ENCODE peak calls at places on chromosomes 16 and 17, in five cellular contexts. H is RWPE1; Q is BE2C; R is CD8-positive, alpha-beta T cell; Y is adrenal gland. D is an unnamed sample.

GRCh38 chr16:3389663-3390338 is 11.0 kb downstream of the ZSCAN32 start:
- DNase-seq in H (no peak), Q (peak), Y (no peak), R (no peak), D (no peak)

GRCh38 chr17:49497147-49498036 is 2.3 kb downstream of the NGFR start:
- DNase-seq in Y (peak), R (no peak), Q (peak), H (peak), D (peak)

GRCh38 chr16:3358884-3359283 is 3.2 kb downstream of the OR2C1 start:
- DNase-seq in R (no peak), H (no peak), Y (no peak), Q (no peak), D (no peak)

GRCh38 chr17:76395980-76396379 is 11.6 kb downstream of the SPHK1 start:
- DNase-seq in Q (no peak), H (no peak), R (no peak), Y (no peak), D (no peak)

GRCh38 chr17:57548421-57549385 is 196.4 kb downstream of the CCDC182 start:
- DNase-seq in Y (no peak), Q (no peak), R (no peak), H (no peak), D (no peak)

GRCh38 chr17:31529841-31530251 is 138.4 kb downstream of the RAB11FIP4 start:
- DNase-seq in Y (no peak), R (no peak), Q (no peak), H (no peak), D (no peak)

GRCh38 chr16:64452446-64452845 is 669.4 kb downstream of the CDH11 start:
- DNase-seq in Y (no peak), R (no peak), H (no peak), Q (no peak), D (no peak)

GRCh38 chr17:47905221-47905733 is 9.2 kb downstream of the SP2 start:
- DNase-seq in Y (peak), Q (no peak), H (no peak), R (no peak), D (no peak)

GRCh38 chr16:89357055-89357454 is 133.3 kb downstream of the ANKRD11 start:
- DNase-seq in Q (no peak), H (peak), Y (no peak), R (no peak), D (no peak)

GRCh38 chr17:36728030-36728991 is 126.9 kb downstream of the MRM1 start:
- DNase-seq in Y (no peak), H (no peak), R (no peak), Q (peak), D (no peak)

GRCh38 chr16:1792836-1793577 is 498 bp downstream of the IGFALS start:
- DNase-seq in R (no peak), Q (no peak), H (no peak), Y (no peak), D (no peak)

GRCh38 chr17:48973806-48974205 is 5.4 kb upstream of the GIP start:
- DNase-seq in H (no peak), R (no peak), Y (no peak), Q (no peak), D (no peak)

GRCh38 chr17:7587420-7587786 is 2.5 kb downstream of the SOX15 start:
- DNase-seq in Q (no peak), Y (no peak), H (peak), R (no peak), D (no peak)

GRCh38 chr17:81987161-81987770 is 9.8 kb downstream of the ASPSCR1 start:
- DNase-seq in R (no peak), H (no peak), Y (no peak), Q (no peak), D (no peak)

GRCh38 chr16:4572715-4573114 is 16.6 kb downstream of the C16orf96 start:
- DNase-seq in Q (no peak), R (no peak), H (no peak), Y (no peak), D (no peak)

GRCh38 chr16:10181196-10182162 is 749 bp downstream of the GRIN2A start:
- DNase-seq in Y (peak), H (peak), Q (peak), R (no peak), D (peak)

GRCh38 chr16:30998852-30999761 is 11.3 kb downstream of the STX1B start:
- DNase-seq in Q (no peak), R (no peak), Y (no peak), H (no peak), D (no peak)

GRCh38 chr16:54285414-54286066 is 1.0 kb downstream of the IRX3 start:
- DNase-seq in Y (no peak), Q (no peak), H (peak), R (no peak), D (peak)

GRCh38 chr17:77914440-77915254 is 43.9 kb upstream of the TNRC6C start:
- DNase-seq in Y (no peak), H (peak), R (no peak), Q (no peak), D (no peak)

GRCh38 chr16:47888142-47888541 is 267.7 kb downstream of the ABCC12 start:
- DNase-seq in Y (no peak), H (peak), R (no peak), Q (no peak), D (no peak)

GRCh38 chr17:81256616-81257015 is 17.5 kb downstream of the NDUFAF8 start:
- DNase-seq in H (no peak), R (no peak), Y (no peak), Q (no peak), D (no peak)

GRCh38 chr16:35596467-35596866 is 2137.1 kb downstream of the TP53TG3F start:
- DNase-seq in H (no peak), Y (no peak), R (no peak), Q (no peak), D (no peak)

GRCh38 chr16:68366062-68366461 is 55.2 kb downstream of the PRMT7 start:
- DNase-seq in R (no peak), H (no peak), Y (no peak), Q (no peak), D (peak)

DNA sequence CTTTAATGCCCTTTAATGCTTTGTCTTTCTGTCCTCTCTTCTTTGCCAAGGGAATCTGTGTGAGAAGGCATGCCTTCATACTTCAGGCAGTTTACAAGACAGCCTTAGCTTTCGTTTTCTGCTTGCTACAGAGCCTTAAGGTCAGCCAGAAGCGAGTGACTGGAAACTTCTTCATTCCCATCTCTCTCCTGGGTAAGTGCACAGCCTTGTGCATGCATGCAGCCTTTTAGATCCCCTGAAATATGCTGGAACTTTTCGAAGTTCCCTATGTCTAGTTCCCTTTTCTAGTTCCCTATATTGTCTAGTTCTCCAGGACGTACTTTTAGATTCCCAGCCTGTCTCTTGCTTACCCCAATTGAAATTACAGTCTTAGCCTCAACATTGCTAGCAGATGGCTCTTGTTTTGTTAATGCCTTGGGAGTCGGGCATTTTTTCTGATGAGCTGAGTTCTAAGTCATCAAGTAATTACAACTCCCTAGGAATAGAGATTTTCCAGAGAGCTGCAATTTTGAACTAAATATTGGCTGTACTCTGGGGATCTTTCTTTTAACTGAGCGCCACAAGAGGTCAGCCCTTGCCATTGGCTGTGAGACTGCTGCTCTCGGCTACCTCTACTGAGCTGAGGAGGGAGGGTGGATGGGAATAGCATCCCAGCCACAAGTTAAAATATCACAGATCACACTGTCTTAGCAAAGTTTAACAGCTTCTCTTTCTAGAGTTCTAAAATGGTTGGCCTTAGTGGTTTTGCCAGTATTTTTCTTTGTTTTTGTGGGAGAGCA is 22.7 kb upstream of the PPM1D start:
- DNase-seq in Q (no peak), Y (peak), H (no peak), R (no peak), D (no peak)
- TF ChIP-seq CTCF in Q (peak), Y (no peak), H (peak), R (no peak), D (no peak)

GRCh38 chr17:38702900-38703741 is 2.0 kb upstream of the MLLT6 start:
- DNase-seq in R (peak), Q (no peak), H (no peak), Y (no peak), D (no peak)

GRCh38 chr17:38705523-38705802 is 390 bp downstream of the MLLT6 start:
- DNase-seq in Y (no peak), R (no peak), Q (peak), H (no peak), D (peak)

GRCh38 chr17:38704645-38705522 is at the start of gene MLLT6:
- DNase-seq in Y (peak), Q (peak), R (peak), H (peak), D (peak)

GRCh38 chr17:38702166-38702899 is 2.7 kb upstream of the MLLT6 start:
- DNase-seq in R (peak), Y (peak), Q (peak), H (peak), D (peak)

DNA sequence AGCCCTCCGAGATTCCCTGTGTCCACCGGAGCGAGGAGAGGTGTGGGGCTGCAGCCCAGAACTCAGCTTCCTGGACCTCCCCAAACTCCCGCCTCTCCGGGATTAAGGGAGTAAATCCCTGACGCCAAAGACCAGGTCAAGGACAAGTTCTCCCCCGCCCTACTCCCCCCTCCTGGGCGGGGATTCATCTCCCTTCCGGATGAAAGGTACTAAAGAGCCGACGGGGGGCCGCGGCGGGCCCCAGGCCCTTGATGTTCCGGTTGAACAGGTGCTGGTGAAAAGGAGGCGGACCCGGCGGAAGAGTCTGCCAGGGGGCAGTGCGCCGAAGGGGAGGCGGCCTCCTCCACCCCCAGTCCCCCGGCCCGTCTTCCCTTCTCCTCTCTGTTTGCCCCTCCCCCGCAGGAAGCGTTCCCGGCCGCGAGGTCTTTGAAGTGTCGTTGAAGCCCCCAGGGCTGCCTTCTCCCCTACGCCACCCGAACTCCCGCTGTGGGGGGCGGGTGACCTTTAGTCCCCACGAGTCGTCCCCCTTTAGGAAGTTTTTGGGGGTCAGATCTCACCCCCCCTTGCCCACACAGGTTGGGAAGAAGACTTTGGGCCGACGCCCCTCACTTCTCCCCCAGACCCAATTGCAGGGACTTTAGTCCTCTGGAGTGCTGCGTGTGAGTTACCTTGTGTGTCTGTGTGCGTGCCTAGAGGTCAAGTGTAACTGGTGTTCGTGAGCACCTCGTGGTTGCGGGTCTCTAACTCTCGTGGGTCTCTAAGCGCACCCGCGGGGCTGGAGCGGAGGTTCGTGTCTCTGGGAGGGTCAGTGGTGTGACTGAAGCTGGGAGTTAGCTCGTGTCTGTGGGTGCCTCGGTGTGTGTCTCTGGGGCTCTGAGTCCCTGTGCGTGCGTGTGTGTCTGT is 1.1 kb upstream of the MLLT6 start:
- DNase-seq in R (peak), H (peak), Y (peak), Q (peak), D (peak)
- TF ChIP-seq CTCF in R (no peak), H (no peak), Y (no peak), Q (no peak), D (no peak)

GRCh38 chr17:45257115-45257514 is 4.8 kb downstream of the SPATA32 start:
- DNase-seq in R (no peak), Y (no peak), H (no peak), Q (no peak), D (no peak)

GRCh38 chr17:45255358-45255757 is 6.5 kb downstream of the SPATA32 start:
- DNase-seq in Y (no peak), Q (no peak), R (no peak), H (no peak), D (no peak)

GRCh38 chr17:45253879-45254278 is 8.0 kb downstream of the SPATA32 start:
- DNase-seq in R (no peak), H (no peak), Q (no peak), Y (no peak), D (no peak)

GRCh38 chr17:45260204-45260783 is 1.6 kb downstream of the SPATA32 start:
- DNase-seq in Y (no peak), H (no peak), Q (no peak), R (no peak), D (no peak)

DNA sequence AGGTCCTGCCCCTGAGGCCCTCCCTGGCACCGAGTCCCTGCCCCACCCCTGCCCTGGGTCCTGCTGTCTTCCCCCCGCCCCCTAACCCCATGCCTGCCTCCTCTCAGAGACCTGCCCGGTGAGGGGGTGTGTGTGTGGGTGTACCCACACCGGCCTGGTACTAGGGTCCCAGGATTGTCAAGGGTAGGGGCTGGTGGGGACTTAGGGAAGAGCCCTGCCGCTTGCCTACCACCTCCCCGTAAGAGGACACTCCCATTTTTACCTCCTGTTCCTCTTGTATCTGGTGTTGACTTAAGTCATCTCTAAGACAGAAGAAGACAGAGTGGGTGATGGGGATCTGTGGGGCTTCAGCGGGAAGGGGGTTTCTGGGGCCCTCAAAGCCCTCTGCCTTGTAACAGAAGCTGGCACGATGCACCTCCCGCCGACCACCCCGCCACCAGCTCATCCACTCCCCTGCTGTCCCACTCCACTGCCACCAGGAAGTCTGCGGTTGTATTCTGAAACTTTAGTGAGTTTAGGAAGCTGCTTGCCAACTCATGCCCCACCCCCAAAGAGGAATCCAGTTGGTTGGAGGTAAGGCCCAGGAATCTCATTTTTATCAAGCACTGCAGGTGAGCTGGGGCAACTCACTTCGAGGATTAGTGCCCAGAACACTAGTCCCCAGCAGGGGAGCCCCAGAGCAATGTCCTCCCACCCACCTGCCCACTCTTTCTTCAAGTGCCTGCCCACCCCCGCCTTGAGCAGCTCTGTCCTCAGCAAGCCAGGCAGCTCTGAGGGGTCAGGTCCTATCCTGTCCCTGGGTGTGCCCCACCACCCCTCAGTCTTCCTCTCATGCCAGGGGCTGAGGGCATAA is 5.6 kb downstream of the SPATA32 start:
- DNase-seq in H (no peak), Q (no peak), R (no peak), Y (no peak), D (no peak)
- TF ChIP-seq CTCF in H (no peak), Q (peak), R (no peak), Y (no peak), D (no peak)

DNA sequence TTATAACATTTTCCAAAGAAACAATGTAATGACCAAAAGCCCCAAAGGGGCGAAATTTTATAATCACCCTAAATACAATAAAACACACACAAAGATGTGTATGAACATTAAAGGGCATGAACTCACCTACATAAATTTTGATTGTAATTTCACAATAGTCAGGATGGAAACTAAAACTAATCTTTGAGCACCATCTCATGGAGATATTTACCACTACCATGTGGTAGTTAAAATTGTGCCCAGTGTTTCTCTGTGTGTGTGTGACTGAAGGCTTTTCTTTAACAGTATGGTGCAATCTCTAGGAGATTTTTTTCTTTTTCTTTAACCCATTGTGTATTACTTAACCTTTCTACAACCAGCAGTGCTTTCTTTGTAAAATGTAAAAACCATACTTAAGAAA is 19.7 kb upstream of the MEIOC start:
- DNase-seq in Y (no peak), R (no peak), Q (no peak), H (peak), D (no peak)
- TF ChIP-seq CTCF in Y (peak), R (no peak), Q (peak), H (peak), D (no peak)

GRCh38 chr16:56405977-56406376 is 19.4 kb downstream of the AMFR start:
- DNase-seq in Q (no peak), Y (no peak), R (no peak), H (no peak), D (no peak)

GRCh38 chr16:56400458-56400857 is 24.9 kb downstream of the AMFR start:
- DNase-seq in Y (no peak), Q (no peak), H (no peak), R (no peak), D (no peak)

GRCh38 chr16:56399492-56399891 is 25.9 kb downstream of the AMFR start:
- DNase-seq in H (no peak), Y (no peak), R (no peak), Q (no peak), D (no peak)

GRCh38 chr16:56399047-56399446 is 26.3 kb downstream of the AMFR start:
- DNase-seq in R (no peak), Q (no peak), Y (no peak), H (no peak), D (no peak)

DNA sequence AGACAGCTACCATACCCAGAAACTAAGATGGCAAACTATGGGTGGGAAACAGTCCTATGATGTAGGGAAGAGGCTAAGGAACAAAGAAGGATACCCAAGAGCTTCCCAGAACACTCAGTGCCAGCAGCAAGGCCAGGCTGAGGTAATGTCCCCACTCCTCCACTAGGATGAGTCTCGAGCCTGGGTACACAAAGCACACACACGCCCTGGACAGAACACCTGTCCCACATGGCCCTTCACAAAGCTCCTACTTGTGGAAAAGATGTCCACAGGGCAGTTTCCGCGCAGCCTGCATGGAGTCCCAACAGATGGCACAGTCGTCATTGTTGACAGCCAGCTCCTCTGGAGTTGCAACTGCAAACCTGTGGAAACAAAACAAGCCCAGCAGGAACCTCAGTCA is 23.9 kb downstream of the AMFR start:
- DNase-seq in Y (no peak), H (no peak), R (no peak), Q (peak), D (peak)
- TF ChIP-seq CTCF in Y (no peak), H (no peak), R (no peak), Q (peak), D (peak)

DNA sequence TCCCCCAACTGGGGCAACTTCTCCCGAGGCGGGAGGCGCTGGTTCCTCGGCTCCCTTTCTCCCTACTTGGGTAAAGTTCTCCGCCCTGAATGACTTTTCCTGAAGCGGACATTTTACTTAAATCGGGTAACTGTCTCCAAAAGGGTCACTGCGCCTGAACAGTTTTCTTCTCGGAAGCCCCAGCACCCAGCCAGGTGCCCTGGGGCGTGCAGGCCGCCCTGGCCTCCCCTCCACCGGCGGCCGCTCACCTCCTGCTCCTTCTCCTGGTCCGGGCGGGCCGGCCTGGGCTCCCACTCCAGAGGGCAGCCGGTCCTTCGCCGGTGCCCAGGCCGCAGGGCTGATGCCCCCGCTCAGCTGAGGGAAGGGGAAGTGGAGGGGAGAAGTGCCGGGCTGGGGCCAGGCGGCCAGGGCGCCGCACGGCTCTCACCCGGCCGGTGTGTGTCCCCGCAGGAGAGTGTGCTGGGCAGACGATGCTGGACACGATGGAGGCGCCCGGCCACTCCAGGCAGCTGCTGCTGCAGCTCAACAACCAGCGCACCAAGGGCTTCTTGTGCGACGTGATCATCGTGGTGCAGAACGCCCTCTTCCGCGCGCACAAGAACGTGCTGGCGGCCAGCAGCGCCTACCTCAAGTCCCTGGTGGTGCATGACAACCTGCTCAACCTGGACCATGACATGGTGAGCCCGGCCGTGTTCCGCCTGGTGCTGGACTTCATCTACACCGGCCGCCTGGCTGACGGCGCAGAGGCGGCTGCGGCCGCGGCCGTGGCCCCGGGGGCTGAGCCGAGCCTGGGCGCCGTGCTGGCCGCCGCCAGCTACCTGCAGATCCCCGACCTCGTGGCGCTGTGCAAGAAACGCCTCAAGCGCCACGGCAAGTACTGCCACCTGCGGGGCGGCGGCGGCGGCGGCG is 1.6 kb downstream of the HIC1 start:
- DNase-seq in R (peak), Q (no peak), H (no peak), Y (no peak), D (peak)
- TF ChIP-seq CTCF in R (no peak), Q (no peak), H (no peak), Y (no peak), D (no peak)